ENCODE peak calls at places on chromosome 17, in four cellular contexts. O, E, K and I are unnamed samples.

GRCh38 chr17:17314501-17315071 is 11.4 kb downstream of the NT5M start:
- DNase-seq in E (no peak), K (no peak), O (no peak), I (no peak)

GRCh38 chr17:20944014-20944905 is 98.6 kb downstream of the USP22 start:
- DNase-seq in E (peak), K (peak), O (no peak), I (no peak)

GRCh38 chr17:2393954-2394749 is 6.7 kb downstream of the MNT start:
- DNase-seq in O (peak), E (no peak), K (no peak), I (no peak)

GRCh38 chr17:55533611-55534010 is 22.4 kb upstream of the SMIM36 start:
- DNase-seq in O (no peak), E (no peak), K (no peak), I (no peak)

GRCh38 chr17:10729334-10730193 is at the start of gene TMEM220:
- DNase-seq in O (peak), K (peak), E (peak), I (no peak)

GRCh38 chr17:43882761-43883415 is 24.4 kb downstream of the MPP2 start:
- DNase-seq in O (no peak), E (no peak), K (no peak), I (no peak)

GRCh38 chr17:40311575-40311974 is 2.6 kb downstream of the RARA start:
- DNase-seq in O (no peak), E (peak), K (no peak), I (no peak)

GRCh38 chr17:29248845-29249244 is 2.2 kb downstream of the CRYBA1 start:
- DNase-seq in E (no peak), O (no peak), K (no peak), I (no peak)

GRCh38 chr17:79711715-79712305 is 18.9 kb upstream of the ENPP7 start:
- DNase-seq in O (no peak), K (no peak), E (peak), I (no peak)

GRCh38 chr17:57955183-57955952 is at the start of gene CUEDC1:
- DNase-seq in K (no peak), E (peak), O (peak), I (peak)

GRCh38 chr17:36686123-36686669 is 84.8 kb downstream of the MRM1 start:
- DNase-seq in K (no peak), O (no peak), E (no peak), I (no peak)

GRCh38 chr17:31680126-31680525 is 178.9 kb downstream of the COPRS start:
- DNase-seq in E (no peak), O (no peak), K (no peak), I (no peak)

GRCh38 chr17:80027043-80027435 is 8.6 kb downstream of the TBC1D16 start:
- DNase-seq in E (no peak), K (no peak), O (no peak), I (no peak)

GRCh38 chr17:74446551-74447500 is 14.9 kb downstream of the GPRC5C start:
- DNase-seq in K (no peak), E (no peak), O (peak), I (no peak)

GRCh38 chr17:1200440-1200839 is 20.7 kb upstream of the ABR start:
- DNase-seq in O (no peak), K (no peak), E (no peak), I (no peak)

GRCh38 chr17:1206016-1206787 is 26.4 kb upstream of the ABR start:
- DNase-seq in K (no peak), E (no peak), O (no peak), I (no peak)

GRCh38 chr17:1201132-1201702 is 21.4 kb upstream of the ABR start:
- DNase-seq in K (no peak), E (no peak), O (no peak), I (no peak)

GRCh38 chr17:1203967-1204291 is 24.1 kb upstream of the ABR start:
- DNase-seq in E (no peak), O (no peak), K (no peak), I (no peak)

GRCh38 chr17:1203111-1203966 is 23.6 kb upstream of the ABR start:
- DNase-seq in E (peak), K (no peak), O (peak), I (peak)
- TF ChIP-seq FOXJ3 in E (no peak), K (no peak), O (no peak), I (no peak)

DNA sequence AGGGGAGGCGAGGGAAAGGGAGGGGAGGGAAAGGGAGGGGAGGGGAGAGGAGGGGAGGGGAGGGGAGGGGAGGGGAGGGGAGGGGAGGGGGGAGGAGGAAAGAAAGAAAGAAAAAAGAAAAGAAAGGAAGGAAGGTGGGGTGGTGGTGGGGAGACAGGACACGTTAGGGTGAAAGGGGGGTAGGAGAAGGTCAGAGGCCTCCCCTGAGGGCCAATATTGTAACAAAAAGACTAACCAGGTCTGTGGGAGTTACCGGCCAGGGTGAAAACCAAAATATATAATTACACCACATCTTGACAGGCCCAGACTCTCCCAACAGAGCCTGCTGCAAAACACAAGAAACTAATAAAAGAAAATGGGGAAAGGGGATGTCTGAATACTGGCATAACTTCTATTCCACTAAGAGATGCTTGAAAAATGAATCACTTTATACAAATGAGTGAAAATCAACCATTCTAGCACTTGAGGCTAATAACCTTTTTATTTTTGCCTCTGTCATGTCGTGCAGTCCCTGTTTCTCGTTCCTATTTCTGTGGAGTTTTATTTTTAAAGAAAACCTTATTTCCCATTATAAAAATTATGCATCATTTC is 10.0 kb downstream of the WDR45B start:
- DNase-seq in E (no peak), K (no peak), O (no peak), I (no peak)
- TF ChIP-seq FOXJ3 in E (no peak), K (no peak), O (no peak), I (no peak)

GRCh38 chr17:75518983-75519540 is 2.7 kb downstream of the TSEN54 start:
- DNase-seq in O (no peak), E (peak), K (no peak), I (no peak)

GRCh38 chr17:75516619-75517276 is 420 bp downstream of the TSEN54 start:
- DNase-seq in E (peak), O (no peak), K (no peak), I (no peak)

GRCh38 chr17:75516255-75516618 is at the start of gene TSEN54:
- DNase-seq in E (peak), K (peak), O (peak), I (peak)

GRCh38 chr17:75517277-75517865 is 1.0 kb downstream of the TSEN54 start:
- DNase-seq in O (peak), E (no peak), K (no peak), I (no peak)

GRCh38 chr17:75518201-75518600 is 1.9 kb downstream of the TSEN54 start:
- DNase-seq in K (no peak), O (no peak), E (no peak), I (no peak)
- TF ChIP-seq FOXJ3 in K (no peak), O (no peak), E (no peak), I (no peak)

GRCh38 chr17:47692137-47692894 is 1.6 kb upstream of the TBKBP1 start:
- DNase-seq in E (no peak), O (no peak), K (no peak), I (no peak)
- TF ChIP-seq FOXJ3 in E (no peak), O (no peak), K (no peak), I (no peak)

GRCh38 chr17:38636054-38636453 is 30.3 kb upstream of the SRCIN1 start:
- DNase-seq in E (peak), O (no peak), K (no peak), I (no peak)
- TF ChIP-seq FOXJ3 in E (no peak), O (no peak), K (no peak), I (no peak)

GRCh38 chr17:45361976-45362375 is 45.2 kb upstream of the MAP3K14 start:
- DNase-seq in K (no peak), E (no peak), O (peak), I (no peak)
- TF ChIP-seq FOXJ3 in K (no peak), E (no peak), O (no peak), I (no peak)

GRCh38 chr17:50613596-50613995 is 21.1 kb upstream of the ABCC3 start:
- DNase-seq in E (no peak), K (no peak), O (peak), I (peak)
- TF ChIP-seq FOXJ3 in E (no peak), K (no peak), O (no peak), I (no peak)